ENCODE peak calls at places on chromosomes 12 and 14, in four cellular contexts. N is A549, E is HepG2, C is SK-N-SH. B is an unnamed sample.

GRCh38 chr14:52154992-52155655 is 86.3 kb upstream of the NID2 start:
- DNase-seq in E (no peak), N (no peak), C (no peak), B (no peak)

GRCh38 chr12:5268424-5269210 is 163.3 kb upstream of the NTF3 start:
- DNase-seq in E (no peak), N (no peak), C (no peak), B (no peak)

GRCh38 chr12:130832561-130833209 is 6.4 kb downstream of the STX2 start:
- DNase-seq in E (no peak), C (no peak), N (no peak), B (no peak)

GRCh38 chr12:57983150-57983857 is 41.9 kb downstream of the ATP23 start:
- DNase-seq in N (no peak), E (peak; percentile 12), C (peak; percentile 4), B (peak; percentile 42)

GRCh38 chr14:64970041-64970440 is 2.1 kb downstream of the RAB15 start:
- DNase-seq in E (no peak), N (no peak), C (no peak), B (no peak)

GRCh38 chr12:130160711-130161231 is 1.5 kb upstream of the FZD10 start:
- DNase-seq in E (no peak), N (no peak), C (no peak), B (no peak)

GRCh38 chr14:87181288-87181687 is 811.7 kb downstream of the GALC start:
- DNase-seq in E (no peak), C (no peak), N (no peak), B (no peak)

GRCh38 chr14:106044949-106045596 is 518.7 kb downstream of the TMEM121 start:
- DNase-seq in E (peak; percentile 83), C (peak; percentile 35), N (peak; percentile 19), B (peak; percentile 36)

GRCh38 chr12:130826151-130826801 is 12.8 kb downstream of the STX2 start:
- DNase-seq in C (peak; percentile 85), N (peak; percentile 53), E (peak; percentile 33), B (no peak)

GRCh38 chr12:102702447-102703114 is 214.5 kb downstream of the PAH start:
- DNase-seq in N (peak; percentile 53), C (peak; percentile 48), E (peak; percentile 54), B (peak; percentile 36)

GRCh38 chr14:23646648-23647549 is 10.7 kb downstream of the DHRS2 start:
- DNase-seq in E (peak; percentile 76), C (no peak), N (no peak), B (no peak)

GRCh38 chr14:70140614-70141013 is 48.1 kb downstream of the SLC8A3 start:
- DNase-seq in C (no peak), E (no peak), N (no peak), B (no peak)

GRCh38 chr12:47750229-47750798 is 8.4 kb downstream of the RAPGEF3 start:
- DNase-seq in C (peak; percentile 28), N (no peak), E (no peak), B (no peak)

GRCh38 chr12:29921307-29921706 is 137.6 kb upstream of the TMTC1 start:
- DNase-seq in C (no peak), E (peak; percentile 5), N (no peak), B (peak; percentile 21)

GRCh38 chr12:57727758-57728395 is 10.7 kb downstream of the AGAP2 start:
- DNase-seq in C (no peak), E (no peak), N (no peak), B (no peak)

GRCh38 chr14:90383731-90384542 is 12.9 kb upstream of the CALM1 start:
- DNase-seq in C (peak; percentile 60), N (no peak), E (peak; percentile 13), B (no peak)

GRCh38 chr12:47742253-47742825 is 16.3 kb downstream of the RAPGEF3 start:
- DNase-seq in N (peak; percentile 63), C (peak; percentile 72), E (peak; percentile 19), B (peak; percentile 26)

GRCh38 chr14:59013672-59014298 is 174.7 kb upstream of the DAAM1 start:
- DNase-seq in E (peak; percentile 66), N (no peak), C (no peak), B (no peak)

GRCh38 chr14:103061482-103061976 is 4.2 kb upstream of the CDC42BPB start:
- DNase-seq in C (no peak), N (no peak), E (no peak), B (no peak)

GRCh38 chr12:16611146-16611545 is 5.2 kb upstream of the LMO3 start:
- DNase-seq in E (no peak), C (no peak), N (no peak), B (no peak)

GRCh38 chr12:118727967-118728366 is 253.4 kb upstream of the SRRM4 start:
- DNase-seq in N (no peak), C (peak; percentile 63), E (no peak), B (no peak)

GRCh38 chr14:33432407-33433023 is 493.8 kb downstream of the NPAS3 start:
- DNase-seq in N (peak; percentile 1), C (no peak), E (peak; percentile 42), B (no peak)

GRCh38 chr14:90362558-90362896 is 30.8 kb upstream of the NRDE2 start:
- DNase-seq in N (no peak), C (no peak), E (peak; percentile 13), B (no peak)

GRCh38 chr14:31884776-31885379 is 192.2 kb upstream of the ARHGAP5 start:
- DNase-seq in C (no peak), E (no peak), N (no peak), B (no peak)

GRCh38 chr12:20560935-20561334 is 134.2 kb upstream of the SLCO1C1 start:
- DNase-seq in C (no peak), N (no peak), E (no peak), B (no peak)

GRCh38 chr12:78149459-78149858 is 318.8 kb downstream of the NAV3 start:
- DNase-seq in E (no peak), N (no peak), C (peak; percentile 1), B (no peak)

GRCh38 chr14:31829256-31829923 is 247.7 kb upstream of the ARHGAP5 start:
- DNase-seq in C (peak; percentile 4), E (no peak), N (no peak), B (no peak)

GRCh38 chr12:25591132-25591531 is 38.0 kb upstream of the LMNTD1 start:
- DNase-seq in C (no peak), E (no peak), N (no peak), B (no peak)

GRCh38 chr14:48890333-48890732 is 695.8 kb downstream of the RPS29 start:
- DNase-seq in E (no peak), C (no peak), N (no peak), B (no peak)

GRCh38 chr14:32083789-32084188 is 6.7 kb downstream of the ARHGAP5 start:
- DNase-seq in N (no peak), C (no peak), E (peak; percentile 94), B (no peak)

GRCh38 chr14:64726585-64726890 is 22.3 kb downstream of the PLEKHG3 start:
- DNase-seq in N (peak; percentile 82), C (no peak), E (no peak), B (peak; percentile 66)

GRCh38 chr12:41903014-41903702 is 241.5 kb downstream of the GXYLT1 start:
- DNase-seq in E (no peak), C (no peak), N (no peak), B (no peak)

GRCh38 chr14:96888593-96888992 is 91.4 kb downstream of the VRK1 start:
- DNase-seq in N (no peak), C (no peak), E (no peak), B (no peak)

GRCh38 chr12:121252712-121253345 is 42.9 kb downstream of the P2RX4 start:
- DNase-seq in C (no peak), E (no peak), N (peak; percentile 46), B (no peak)

GRCh38 chr14:61475316-61475715 is 153.9 kb downstream of the PRKCH start:
- DNase-seq in N (peak; percentile 53), E (peak; percentile 67), C (no peak), B (peak; percentile 56)

GRCh38 chr12:109302358-109302757 is 6.7 kb downstream of the FOXN4 start:
- DNase-seq in C (no peak), N (peak; percentile 46), E (no peak), B (no peak)

GRCh38 chr12:123269395-123269892 is 2.2 kb downstream of the CDK2AP1 start:
- DNase-seq in N (no peak), E (peak; percentile 30), C (peak; percentile 95), B (no peak)

DNA sequence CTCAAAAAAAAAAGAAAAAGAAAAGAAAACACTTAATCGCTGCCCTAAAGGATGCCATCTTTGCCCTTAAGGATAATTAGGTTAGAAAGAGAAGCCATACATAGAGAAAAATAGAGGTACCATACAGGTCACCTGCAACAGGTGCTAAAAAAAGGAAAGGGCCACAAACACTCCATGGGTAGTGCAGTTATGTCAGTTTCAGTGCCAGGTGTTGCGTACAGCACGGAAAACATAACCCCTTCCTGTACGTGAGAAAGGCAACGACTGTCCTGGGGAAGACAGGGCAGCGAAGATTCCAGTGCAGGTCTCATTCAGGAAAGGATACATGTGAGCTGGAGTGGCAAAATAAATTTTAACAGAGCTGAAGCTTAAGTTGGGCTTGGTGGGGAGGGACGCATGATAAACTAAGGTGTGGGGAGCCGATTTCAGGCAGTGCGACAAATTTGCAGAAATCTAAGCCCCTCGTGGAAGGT is 553 bp upstream of the DAZAP2 start:
- DNase-seq in E (no peak), N (no peak), C (peak; percentile 31), B (no peak)
- TF ChIP-seq MAX in E (peak; percentile 26), N (no peak), C (no peak), B (peak; percentile 9)

DNA sequence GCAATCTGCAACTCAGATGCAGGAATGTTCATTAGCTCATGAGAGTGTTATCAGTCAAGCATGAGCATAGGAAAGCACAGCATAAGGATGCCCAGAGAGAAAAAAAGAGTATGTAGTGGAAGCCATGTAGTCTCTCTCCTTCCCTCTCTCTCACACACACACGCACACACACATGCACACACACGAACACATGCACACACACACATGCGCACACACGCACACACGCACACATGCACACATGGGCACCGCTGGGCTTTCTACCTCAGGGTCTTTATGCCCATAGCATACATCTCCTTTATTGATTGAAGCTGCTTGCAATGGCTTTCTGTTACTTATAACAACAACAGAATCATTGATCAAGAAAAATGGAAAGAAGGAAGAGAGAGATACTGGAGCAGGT is 240.9 kb downstream of the ETNK1 start:
- DNase-seq in N (no peak), C (no peak), E (no peak), B (no peak)
- H3K4me2 ChIP-seq in N (no peak overlapping the region), C (no peak overlapping the region), E (no peak overlapping the region), B (no peak overlapping the region)

GRCh38 chr12:3202734-3203446 is 125.7 kb downstream of the TSPAN9 start:
- DNase-seq in N (peak; percentile 84), E (peak; percentile 28), C (peak; percentile 83), B (no peak)
- TF ChIP-seq MAX in N (no peak), E (no peak), C (no peak), B (no peak)

GRCh38 chr12:27560126-27560525 is 36.1 kb downstream of the PPFIBP1 start:
- DNase-seq in N (no peak), E (no peak), C (no peak), B (no peak)

GRCh38 chr12:27564612-27565213 is 40.7 kb downstream of the PPFIBP1 start:
- DNase-seq in N (no peak), C (no peak), E (no peak), B (no peak)

GRCh38 chr12:27566626-27567025 is 42.6 kb downstream of the PPFIBP1 start:
- DNase-seq in E (no peak), C (no peak), N (no peak), B (no peak)

GRCh38 chr12:27566159-27566558 is 42.2 kb downstream of the PPFIBP1 start:
- DNase-seq in C (no peak), E (no peak), N (no peak), B (no peak)

GRCh38 chr12:27561535-27562350 is 37.7 kb downstream of the PPFIBP1 start:
- DNase-seq in N (no peak), E (no peak), C (no peak), B (no peak)
- H3K4me2 ChIP-seq in N (no peak overlapping the region), E (no peak overlapping the region), C (no peak overlapping the region), B (no peak overlapping the region)

GRCh38 chr12:74791365-74791764 is 253.7 kb downstream of the ATXN7L3B start:
- DNase-seq in C (no peak), N (no peak), E (no peak), B (no peak)
- TF ChIP-seq MAX in C (no peak), N (no peak), E (no peak), B (no peak)

B was measured in HCT116.